ENCODE peak calls at places on chromosomes 4 and X, in eight cellular contexts. One of them, this sample, is unnamed.

GRCh38 chr4:3481113-3481531 is 18.0 kb downstream of the DOK7 start:
- DNase-seq in astrocyte: no peak
- DNase-seq in foreskin fibroblast: no peak
- DNase-seq in AG10803: no peak
- DNase-seq in AG04450: no peak
- DNase-seq in brain microvascular endothelial cell: no peak
- DNase-seq in Jurkat, Clone E6-1: no peak
- DNase-seq in AG04449: no peak
- DNase-seq in this sample: no peak

GRCh38 chr4:176339936-176340761 is 20.4 kb downstream of the SPCS3 start:
- DNase-seq in astrocyte: no peak
- DNase-seq in foreskin fibroblast: peak
- DNase-seq in AG10803: no peak
- DNase-seq in AG04450: no peak
- DNase-seq in brain microvascular endothelial cell: no peak
- DNase-seq in Jurkat, Clone E6-1: no peak
- DNase-seq in AG04449: no peak
- DNase-seq in this sample: no peak

GRCh38 chrX:17456526-17456925 is 81.5 kb downstream of the NHS start:
- DNase-seq in astrocyte: no peak
- DNase-seq in foreskin fibroblast: no peak
- DNase-seq in AG10803: no peak
- DNase-seq in AG04450: no peak
- DNase-seq in brain microvascular endothelial cell: no peak
- DNase-seq in Jurkat, Clone E6-1: no peak
- DNase-seq in AG04449: no peak
- DNase-seq in this sample: no peak

GRCh38 chrX:136866337-136867095 is 14.0 kb downstream of the RBMX start:
- DNase-seq in astrocyte: no peak
- DNase-seq in foreskin fibroblast: no peak
- DNase-seq in AG10803: no peak
- DNase-seq in AG04450: no peak
- DNase-seq in brain microvascular endothelial cell: no peak
- DNase-seq in Jurkat, Clone E6-1: no peak
- DNase-seq in AG04449: no peak
- DNase-seq in this sample: no peak

GRCh38 chr4:107255114-107255513 is 219.0 kb upstream of the DKK2 start:
- DNase-seq in astrocyte: no peak
- DNase-seq in foreskin fibroblast: no peak
- DNase-seq in AG10803: no peak
- DNase-seq in AG04450: no peak
- DNase-seq in brain microvascular endothelial cell: no peak
- DNase-seq in Jurkat, Clone E6-1: no peak
- DNase-seq in AG04449: no peak
- DNase-seq in this sample: no peak

GRCh38 chr4:147019061-147019460 is 73.4 kb upstream of the TTC29 start:
- DNase-seq in astrocyte: peak
- DNase-seq in foreskin fibroblast: peak
- DNase-seq in AG10803: peak
- DNase-seq in AG04450: peak
- DNase-seq in brain microvascular endothelial cell: peak
- DNase-seq in Jurkat, Clone E6-1: peak
- DNase-seq in AG04449: no peak
- DNase-seq in this sample: peak

GRCh38 chrX:65866146-65866545 is 173.7 kb downstream of the VSIG4 start:
- DNase-seq in astrocyte: no peak
- DNase-seq in foreskin fibroblast: no peak
- DNase-seq in AG10803: no peak
- DNase-seq in AG04450: no peak
- DNase-seq in brain microvascular endothelial cell: no peak
- DNase-seq in Jurkat, Clone E6-1: peak
- DNase-seq in AG04449: no peak
- DNase-seq in this sample: peak

GRCh38 chrX:48697182-48697727 is 721 bp downstream of the SUV39H1 start:
- DNase-seq in astrocyte: peak
- DNase-seq in foreskin fibroblast: peak
- DNase-seq in AG10803: no peak
- DNase-seq in AG04450: no peak
- DNase-seq in brain microvascular endothelial cell: no peak
- DNase-seq in Jurkat, Clone E6-1: no peak
- DNase-seq in AG04449: no peak
- DNase-seq in this sample: no peak

GRCh38 chr4:3311489-3312171 is 18.8 kb downstream of the RGS12 start:
- DNase-seq in astrocyte: no peak
- DNase-seq in foreskin fibroblast: no peak
- DNase-seq in AG10803: no peak
- DNase-seq in AG04450: no peak
- DNase-seq in brain microvascular endothelial cell: no peak
- DNase-seq in Jurkat, Clone E6-1: no peak
- DNase-seq in AG04449: no peak
- DNase-seq in this sample: peak

GRCh38 chrX:68714856-68715255 is 67.4 kb downstream of the STARD8 start:
- DNase-seq in astrocyte: no peak
- DNase-seq in foreskin fibroblast: no peak
- DNase-seq in AG10803: no peak
- DNase-seq in AG04450: no peak
- DNase-seq in brain microvascular endothelial cell: no peak
- DNase-seq in Jurkat, Clone E6-1: no peak
- DNase-seq in AG04449: no peak
- DNase-seq in this sample: no peak

GRCh38 chr4:73923631-73923937 is 54.4 kb downstream of the CXCL1 start:
- DNase-seq in astrocyte: no peak
- DNase-seq in foreskin fibroblast: no peak
- DNase-seq in AG10803: no peak
- DNase-seq in AG04450: no peak
- DNase-seq in brain microvascular endothelial cell: no peak
- DNase-seq in Jurkat, Clone E6-1: no peak
- DNase-seq in AG04449: no peak
- DNase-seq in this sample: no peak

GRCh38 chr4:165207016-165207430 is 338 bp upstream of the KLHL2 start:
- DNase-seq in astrocyte: peak
- DNase-seq in foreskin fibroblast: no peak
- DNase-seq in AG10803: no peak
- DNase-seq in AG04450: no peak
- DNase-seq in brain microvascular endothelial cell: peak
- DNase-seq in Jurkat, Clone E6-1: no peak
- DNase-seq in AG04449: no peak
- DNase-seq in this sample: peak

GRCh38 chr4:41594439-41594838 is 56.5 kb downstream of the LIMCH1 start:
- DNase-seq in astrocyte: peak
- DNase-seq in foreskin fibroblast: no peak
- DNase-seq in AG10803: peak
- DNase-seq in AG04450: no peak
- DNase-seq in brain microvascular endothelial cell: no peak
- DNase-seq in Jurkat, Clone E6-1: no peak
- DNase-seq in AG04449: no peak
- DNase-seq in this sample: no peak

GRCh38 chrX:147476008-147476407 is 435.7 kb upstream of the FMR1 start:
- DNase-seq in astrocyte: no peak
- DNase-seq in foreskin fibroblast: no peak
- DNase-seq in AG10803: no peak
- DNase-seq in AG04450: no peak
- DNase-seq in brain microvascular endothelial cell: no peak
- DNase-seq in Jurkat, Clone E6-1: peak
- DNase-seq in AG04449: no peak
- DNase-seq in this sample: no peak

GRCh38 chrX:149274516-149275105 is 230.5 kb downstream of the IDS start:
- DNase-seq in astrocyte: peak
- DNase-seq in foreskin fibroblast: peak
- DNase-seq in AG10803: no peak
- DNase-seq in AG04450: no peak
- DNase-seq in brain microvascular endothelial cell: peak
- DNase-seq in Jurkat, Clone E6-1: no peak
- DNase-seq in AG04449: no peak
- DNase-seq in this sample: peak

GRCh38 chr4:25403699-25404098 is 26.6 kb downstream of the ANAPC4 start:
- DNase-seq in astrocyte: no peak
- DNase-seq in foreskin fibroblast: no peak
- DNase-seq in AG10803: no peak
- DNase-seq in AG04450: no peak
- DNase-seq in brain microvascular endothelial cell: no peak
- DNase-seq in Jurkat, Clone E6-1: no peak
- DNase-seq in AG04449: no peak
- DNase-seq in this sample: no peak

GRCh38 chr4:153512162-153512852 is 46.1 kb downstream of the TMEM131L start:
- DNase-seq in astrocyte: no peak
- DNase-seq in foreskin fibroblast: no peak
- DNase-seq in AG10803: no peak
- DNase-seq in AG04450: no peak
- DNase-seq in brain microvascular endothelial cell: no peak
- DNase-seq in Jurkat, Clone E6-1: no peak
- DNase-seq in AG04449: no peak
- DNase-seq in this sample: no peak

GRCh38 chr4:153511104-153511503 is 44.9 kb downstream of the TMEM131L start:
- DNase-seq in astrocyte: no peak
- DNase-seq in foreskin fibroblast: no peak
- DNase-seq in AG10803: no peak
- DNase-seq in AG04450: no peak
- DNase-seq in brain microvascular endothelial cell: no peak
- DNase-seq in Jurkat, Clone E6-1: no peak
- DNase-seq in AG04449: no peak
- DNase-seq in this sample: no peak

GRCh38 chr4:153512952-153513500 is 46.9 kb downstream of the TMEM131L start:
- DNase-seq in astrocyte: peak
- DNase-seq in foreskin fibroblast: no peak
- DNase-seq in AG10803: no peak
- DNase-seq in AG04450: no peak
- DNase-seq in brain microvascular endothelial cell: no peak
- DNase-seq in Jurkat, Clone E6-1: no peak
- DNase-seq in AG04449: no peak
- DNase-seq in this sample: no peak

GRCh38 chr4:153514001-153514526 is 47.9 kb downstream of the TMEM131L start:
- DNase-seq in astrocyte: peak
- DNase-seq in foreskin fibroblast: peak
- DNase-seq in AG10803: peak
- DNase-seq in AG04450: no peak
- DNase-seq in brain microvascular endothelial cell: peak
- DNase-seq in Jurkat, Clone E6-1: no peak
- DNase-seq in AG04449: peak
- DNase-seq in this sample: peak

DNA sequence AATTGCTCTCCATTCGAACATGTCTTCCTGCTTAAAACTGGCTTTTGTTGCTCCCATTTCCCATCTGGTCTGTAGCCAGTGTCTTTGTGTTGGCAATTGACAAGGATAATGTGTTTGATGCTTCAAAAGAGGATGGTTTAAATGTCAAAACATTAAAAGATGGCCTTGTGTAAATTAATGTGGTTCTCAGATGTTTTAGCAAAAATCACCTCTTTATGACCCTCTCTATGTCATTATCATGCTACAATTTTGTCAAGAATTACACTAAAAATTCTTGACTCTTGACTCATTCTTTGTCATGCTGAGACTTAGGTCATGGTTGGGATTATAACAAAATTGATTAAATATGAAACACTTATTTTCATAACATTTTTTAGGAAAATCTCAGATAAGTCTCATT is 47.4 kb downstream of the TMEM131L start:
- DNase-seq in astrocyte: no peak
- DNase-seq in foreskin fibroblast: peak
- DNase-seq in AG10803: no peak
- DNase-seq in AG04450: no peak
- DNase-seq in brain microvascular endothelial cell: no peak
- DNase-seq in Jurkat, Clone E6-1: no peak
- DNase-seq in AG04449: peak
- DNase-seq in this sample: no peak
- H3K4me3 ChIP-seq in astrocyte: peak
- H3K4me3 ChIP-seq in foreskin fibroblast: no peak
- H3K4me3 ChIP-seq in AG10803: no peak
- H3K4me3 ChIP-seq in AG04450: no peak
- H3K4me3 ChIP-seq in brain microvascular endothelial cell: no peak
- H3K4me3 ChIP-seq in Jurkat, Clone E6-1: no peak
- H3K4me3 ChIP-seq in AG04449: no peak
- H3K4me3 ChIP-seq in this sample: no peak

DNA sequence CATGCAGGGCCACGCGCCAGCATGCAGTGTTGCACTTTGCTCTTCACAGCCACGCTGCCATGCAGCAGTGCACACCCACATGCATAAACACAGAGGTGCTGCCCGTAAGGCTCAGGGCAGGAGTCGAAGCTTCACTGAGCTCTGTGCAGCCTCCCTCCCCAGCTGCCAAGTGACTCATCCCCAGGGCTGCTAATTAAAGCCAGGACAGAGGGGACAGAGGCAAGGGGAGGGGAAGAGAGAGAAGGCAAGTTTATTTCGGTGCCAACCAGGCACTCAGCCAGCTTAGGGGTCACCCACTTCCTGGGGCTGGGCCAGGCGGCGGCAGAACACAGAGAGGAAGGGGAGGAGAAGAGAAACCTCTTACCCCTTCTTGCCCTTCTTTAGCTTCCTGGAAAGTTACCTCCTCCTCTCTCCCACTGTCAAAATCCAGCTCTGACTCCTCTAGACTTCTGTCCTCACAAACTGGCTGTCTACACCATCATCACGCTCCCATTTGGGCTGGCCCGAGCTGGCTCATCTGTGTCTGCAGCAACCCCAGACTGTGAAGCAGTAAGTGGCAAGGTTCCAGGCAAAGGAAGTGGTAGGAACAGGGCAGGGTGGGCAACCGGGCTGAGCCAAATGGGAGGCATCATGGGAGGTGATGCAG is 6.2 kb upstream of the IQSEC2 start:
- DNase-seq in astrocyte: peak
- DNase-seq in foreskin fibroblast: peak
- DNase-seq in AG10803: peak
- DNase-seq in AG04450: no peak
- DNase-seq in brain microvascular endothelial cell: peak
- DNase-seq in Jurkat, Clone E6-1: peak
- DNase-seq in AG04449: no peak
- DNase-seq in this sample: peak
- H3K4me3 ChIP-seq in astrocyte: no peak
- H3K4me3 ChIP-seq in foreskin fibroblast: no peak
- H3K4me3 ChIP-seq in AG10803: peak
- H3K4me3 ChIP-seq in AG04450: no peak
- H3K4me3 ChIP-seq in brain microvascular endothelial cell: no peak
- H3K4me3 ChIP-seq in Jurkat, Clone E6-1: peak
- H3K4me3 ChIP-seq in AG04449: peak
- H3K4me3 ChIP-seq in this sample: no peak

GRCh38 chr4:6308890-6309643 is 39.4 kb downstream of the WFS1 start:
- DNase-seq in astrocyte: no peak
- DNase-seq in foreskin fibroblast: no peak
- DNase-seq in AG10803: no peak
- DNase-seq in AG04450: no peak
- DNase-seq in brain microvascular endothelial cell: no peak
- DNase-seq in Jurkat, Clone E6-1: no peak
- DNase-seq in AG04449: no peak
- DNase-seq in this sample: no peak
- H3K4me3 ChIP-seq in astrocyte: peak
- H3K4me3 ChIP-seq in foreskin fibroblast: no peak
- H3K4me3 ChIP-seq in AG10803: no peak
- H3K4me3 ChIP-seq in AG04450: peak
- H3K4me3 ChIP-seq in brain microvascular endothelial cell: peak
- H3K4me3 ChIP-seq in Jurkat, Clone E6-1: peak
- H3K4me3 ChIP-seq in AG04449: peak
- H3K4me3 ChIP-seq in this sample: peak

DNA sequence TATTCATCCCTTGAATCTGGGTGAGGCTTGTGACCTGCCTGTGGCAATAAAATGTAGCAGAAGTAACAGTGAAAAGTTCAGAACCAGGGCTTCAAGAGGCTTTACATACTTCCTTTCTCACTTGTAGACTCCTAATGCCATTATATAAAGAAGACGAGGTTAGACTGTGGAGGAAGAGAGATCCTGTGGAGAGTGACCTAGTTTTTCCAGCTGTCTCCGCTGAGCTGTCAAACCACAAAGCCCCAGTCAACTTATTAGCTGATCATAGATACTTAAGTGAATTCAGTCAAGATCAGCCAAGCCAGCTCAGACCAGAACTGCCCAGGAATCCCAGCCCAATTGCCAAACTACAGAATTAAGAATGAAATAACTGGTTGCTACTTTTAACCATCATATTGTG is 80.9 kb upstream of the KLF3 start:
- DNase-seq in astrocyte: no peak
- DNase-seq in foreskin fibroblast: no peak
- DNase-seq in AG10803: no peak
- DNase-seq in AG04450: no peak
- DNase-seq in brain microvascular endothelial cell: no peak
- DNase-seq in Jurkat, Clone E6-1: peak
- DNase-seq in AG04449: no peak
- DNase-seq in this sample: peak
- H3K4me3 ChIP-seq in astrocyte: no peak
- H3K4me3 ChIP-seq in foreskin fibroblast: no peak
- H3K4me3 ChIP-seq in AG10803: no peak
- H3K4me3 ChIP-seq in AG04450: no peak
- H3K4me3 ChIP-seq in brain microvascular endothelial cell: no peak
- H3K4me3 ChIP-seq in Jurkat, Clone E6-1: no peak
- H3K4me3 ChIP-seq in AG04449: no peak
- H3K4me3 ChIP-seq in this sample: no peak

This sample was measured in mammary epithelial cell.